ENCODE peak calls at places on chromosomes 5 and 9, in ten cellular contexts. H, R, O, G, X, U, N, A, T and Y are unnamed samples.

GRCh38 chr5:72465601-72466563 is 41.3 kb downstream of the ZNF366 start:
- DNase-seq in H (no peak), R (no peak), O (peak; percentile 75), G (peak; percentile 75), X (no peak), U (no peak), N (no peak), A (no peak), T (peak; percentile 55), Y (no peak)

GRCh38 chr5:79990205-79990597 is 861 bp downstream of the MTX3 start:
- DNase-seq in H (no peak), R (no peak), O (peak; percentile 24), G (peak; percentile 36), X (no peak), U (no peak), N (no peak), A (no peak), T (no peak), Y (no peak)

GRCh38 chr5:9222054-9222738 is 323.7 kb downstream of the SEMA5A start:
- DNase-seq in H (no peak), R (no peak), O (no peak), G (no peak), X (peak; percentile 74), U (no peak), N (no peak), A (no peak), T (no peak), Y (no peak)

GRCh38 chr9:16030513-16031185 is 477.8 kb downstream of the CCDC171 start:
- DNase-seq in H (no peak), R (peak; percentile 77), O (peak; percentile 96), G (peak; percentile 96), X (no peak), U (no peak), N (no peak), A (no peak), T (peak; percentile 100), Y (no peak)

GRCh38 chr5:176863041-176863764 is 35.9 kb downstream of the HK3 start:
- DNase-seq in H (peak; percentile 27), R (no peak), O (no peak), G (no peak), X (peak; percentile 64), U (no peak), N (no peak), A (no peak), T (no peak), Y (no peak)

GRCh38 chr9:92633879-92634278 is 36.1 kb downstream of the IPPK start:
- DNase-seq in H (no peak), R (no peak), O (no peak), G (no peak), X (peak; percentile 19), U (no peak), N (no peak), A (no peak), T (no peak), Y (no peak)

GRCh38 chr5:54757541-54757940 is 227.9 kb downstream of the ESM1 start:
- DNase-seq in H (peak; percentile 72), R (no peak), O (no peak), G (no peak), X (no peak), U (peak; percentile 40), N (no peak), A (no peak), T (no peak), Y (no peak)

GRCh38 chr9:121887553-121888437 is 205.3 kb downstream of the TTLL11 start:
- DNase-seq in H (no peak), R (peak; percentile 89), O (peak; percentile 53), G (no peak), X (peak; percentile 69), U (no peak), N (no peak), A (no peak), T (peak; percentile 93), Y (no peak)

GRCh38 chr9:127626752-127627493 is 14.8 kb downstream of the STXBP1 start:
- DNase-seq in H (no peak), R (no peak), O (no peak), G (no peak), X (no peak), U (no peak), N (no peak), A (no peak), T (no peak), Y (no peak)

GRCh38 chr5:179765400-179765799 is 28.4 kb upstream of the LTC4S start:
- DNase-seq in H (peak; percentile 17), R (peak; percentile 52), O (peak; percentile 93), G (peak; percentile 85), X (no peak), U (no peak), N (no peak), A (no peak), T (peak; percentile 89), Y (peak; percentile 61)

GRCh38 chr5:157473383-157474370 is 13.7 kb downstream of the NIPAL4 start:
- DNase-seq in H (no peak), R (no peak), O (no peak), G (peak; percentile 87), X (no peak), U (no peak), N (no peak), A (no peak), T (no peak), Y (no peak)

GRCh38 chr9:517993-518392 is 303.3 kb downstream of the DOCK8 start:
- DNase-seq in H (no peak), R (no peak), O (no peak), G (no peak), X (no peak), U (no peak), N (no peak), A (no peak), T (no peak), Y (no peak)

GRCh38 chr5:143182106-143182505 is 221.4 kb downstream of the NR3C1 start:
- DNase-seq in H (no peak), R (no peak), O (no peak), G (no peak), X (no peak), U (no peak), N (no peak), A (no peak), T (no peak), Y (no peak)